ENCODE peak calls at places on chromosome 22, in seven cellular contexts. G is CD8-positive, alpha-beta T cell; Z is psoas muscle; R is sigmoid colon; U is small intestine; O is HCT116; S is tibial nerve. X is an unnamed sample.

GRCh38 chr22:38272373-38273134 is at the start of gene TMEM184B:
- DNase-seq in U (peak; percentile 82), Z (peak; percentile 86), R (peak; percentile 89), G (peak; percentile 76), S (peak; percentile 58), O (peak; percentile 18), X (peak; percentile 84)

GRCh38 chr22:26527574-26528465 is 15.5 kb upstream of the TFIP11 start:
- DNase-seq in U (no peak), O (no peak), Z (peak; percentile 23), R (no peak), G (no peak), S (no peak), X (no peak)

GRCh38 chr22:46149998-46150549 is at the start of gene PPARA:
- DNase-seq in G (peak; percentile 86), O (peak; percentile 22), U (peak; percentile 93), S (peak; percentile 82), Z (peak; percentile 93), R (peak; percentile 94), X (peak; percentile 89)

GRCh38 chr22:49370841-49371301 is 456.8 kb downstream of the BRD1 start:
- DNase-seq in G (no peak), Z (no peak), S (no peak), U (no peak), R (no peak), O (no peak), X (no peak)

GRCh38 chr22:32413715-32414114 is 1.7 kb upstream of the RTCB start:
- DNase-seq in G (no peak), R (no peak), O (peak; percentile 27), Z (no peak), S (no peak), U (no peak), X (no peak)

GRCh38 chr22:27370281-27370680 is 431.3 kb downstream of the MN1 start:
- DNase-seq in S (no peak), R (no peak), O (no peak), U (no peak), Z (no peak), G (no peak), X (no peak)

GRCh38 chr22:26860233-26860765 is 202.9 kb downstream of the MIAT start:
- DNase-seq in U (no peak), O (no peak), S (no peak), R (no peak), G (no peak), Z (no peak), X (no peak)

GRCh38 chr22:38788846-38789245 is 5.1 kb downstream of the DNAL4 start:
- DNase-seq in S (no peak), O (no peak), U (no peak), R (peak; percentile 36), G (no peak), Z (no peak), X (no peak)

GRCh38 chr22:49764151-49764581 is 63.5 kb downstream of the BRD1 start:
- DNase-seq in R (peak; percentile 57), S (no peak), U (no peak), G (no peak), Z (peak; percentile 7), O (no peak), X (no peak)

GRCh38 chr22:44312766-44313165 is at the start of gene SHISAL1:
- DNase-seq in Z (no peak), G (no peak), S (no peak), O (no peak), R (no peak), U (no peak), X (no peak)

GRCh38 chr22:32557424-32557823 is 82.8 kb downstream of the FBXO7 start:
- DNase-seq in Z (no peak), O (no peak), U (no peak), S (no peak), G (no peak), R (peak; percentile 50), X (no peak)

GRCh38 chr22:24827305-24827704 is 21.3 kb downstream of the SGSM1 start:
- DNase-seq in Z (no peak), U (peak; percentile 64), G (no peak), R (no peak), S (no peak), O (no peak), X (no peak)

GRCh38 chr22:45640941-45641621 is 30.6 kb upstream of the ATXN10 start:
- DNase-seq in Z (no peak), S (no peak), U (no peak), O (no peak), G (no peak), R (no peak), X (no peak)

GRCh38 chr22:29167032-29167911 is 38.4 kb upstream of the EMID1 start:
- DNase-seq in Z (no peak), O (no peak), R (peak; percentile 41), G (peak; percentile 23), U (no peak), S (no peak), X (peak; percentile 23)

GRCh38 chr22:39528080-39528661 is 4.4 kb downstream of the RPS19BP1 start:
- DNase-seq in U (no peak), G (no peak), Z (no peak), O (no peak), R (no peak), S (no peak), X (no peak)

GRCh38 chr22:30312053-30312452 is 14.7 kb downstream of the TBC1D10A start:
- DNase-seq in Z (no peak), O (peak; percentile 51), U (no peak), R (no peak), S (no peak), G (no peak), X (no peak)

GRCh38 chr22:38927033-38927789 is 30.2 kb upstream of the APOBEC3A start:
- DNase-seq in U (peak; percentile 69), O (peak; percentile 74), G (peak; percentile 45), R (peak; percentile 89), S (peak; percentile 40), Z (peak; percentile 77), X (no peak)

GRCh38 chr22:49331878-49332277 is 495.8 kb downstream of the BRD1 start:
- DNase-seq in Z (no peak), U (no peak), S (no peak), G (no peak), R (no peak), O (no peak), X (no peak)

GRCh38 chr22:38967451-38968450 is 10.3 kb downstream of the APOBEC3A start:
- DNase-seq in Z (peak; percentile 31), O (no peak), U (no peak), R (no peak), S (peak; percentile 27), G (no peak), X (peak; percentile 25)

GRCh38 chr22:37483594-37484114 is 2.5 kb downstream of the MFNG start:
- DNase-seq in G (no peak), U (no peak), S (no peak), Z (no peak), O (no peak), R (no peak), X (no peak)

GRCh38 chr22:38312261-38312800 is 4.9 kb downstream of the CSNK1E start:
- DNase-seq in S (no peak), G (no peak), R (no peak), U (no peak), Z (no peak), O (no peak), X (no peak)

GRCh38 chr22:40250608-40251007 is 72.9 kb downstream of the TNRC6B start:
- DNase-seq in G (no peak), U (no peak), Z (no peak), R (no peak), O (no peak), S (no peak), X (no peak)

GRCh38 chr22:35589071-35589735 is 27.9 kb downstream of the MB start:
- DNase-seq in O (peak; percentile 57), R (peak; percentile 80), U (no peak), Z (peak; percentile 84), G (no peak), S (peak; percentile 5), X (no peak)

GRCh38 chr22:41661088-41661487 is 27.6 kb downstream of the SNU13 start:
- DNase-seq in O (no peak), S (no peak), Z (no peak), R (no peak), G (no peak), U (no peak), X (no peak)

GRCh38 chr22:21661991-21662390 is 3.8 kb upstream of the PPIL2 start:
- DNase-seq in S (no peak), U (no peak), O (no peak), G (no peak), Z (no peak), R (no peak), X (no peak)
- H3K4me1 ChIP-seq in S (no peaks in the 10 kb centered on the region), U (no peaks in the 10 kb centered on the region), O (peaks cover 27% of the 10 kb centered on the region), G (peaks cover 18% of the 10 kb centered on the region), Z (peaks cover 4% of the 10 kb centered on the region), R (peaks cover 16% of the 10 kb centered on the region), X (peaks cover 18% of the 10 kb centered on the region)

GRCh38 chr22:20531404-20532181 is 24.2 kb downstream of the MED15 start:
- DNase-seq in O (peak; percentile 79), G (no peak), U (peak; percentile 85), Z (peak; percentile 66), R (peak; percentile 83), S (no peak), X (no peak)
- H3K27ac ChIP-seq in O (peak overlapping the region; percentile 90), G (no peak overlapping the region), U (peak overlapping the region; percentile 77), Z (peak overlapping the region; percentile 86), R (peak overlapping the region; percentile 85), S (peak overlapping the region; percentile 66), X (no peak overlapping the region)

DNA sequence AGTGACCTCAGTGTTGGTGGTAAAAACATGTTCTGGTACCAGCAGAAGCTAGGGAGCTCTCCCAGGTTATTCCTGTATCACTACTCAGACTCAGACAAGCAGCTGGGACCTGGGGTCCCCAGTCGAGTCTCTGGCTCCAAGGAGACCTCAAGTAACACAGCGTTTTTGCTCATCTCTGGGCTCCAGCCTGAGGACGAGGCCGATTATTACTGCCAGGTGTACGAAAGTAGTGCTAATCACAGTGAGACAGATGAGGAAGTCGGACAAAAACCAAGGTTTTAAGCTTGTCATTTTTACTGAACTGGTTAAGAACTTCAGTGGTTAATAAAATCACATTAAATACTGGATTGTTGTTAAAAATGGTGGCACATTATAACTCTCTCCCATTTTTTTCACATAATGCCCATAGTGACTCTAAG is 42.7 kb upstream of the VPREB1 start:
- DNase-seq in U (no peak), G (no peak), R (no peak), Z (no peak), O (no peak), S (no peak), X (no peak)
- H3K27me3 ChIP-seq in U (peaks cover 3% of the 10 kb centered on the region), G (no peaks in the 10 kb centered on the region), R (no peaks in the 10 kb centered on the region), Z (peaks cover 6% of the 10 kb centered on the region), O (peaks cover 5% of the 10 kb centered on the region), S (no peaks in the 10 kb centered on the region), X (no peaks in the 10 kb centered on the region)

GRCh38 chr22:47563406-47564157 is 801.1 kb downstream of the TBC1D22A start:
- DNase-seq in G (peak; percentile 2), Z (no peak), O (no peak), S (no peak), R (no peak), U (no peak), X (no peak)

GRCh38 chr22:47558828-47559700 is 796.6 kb downstream of the TBC1D22A start:
- DNase-seq in Z (no peak), U (no peak), S (no peak), O (no peak), G (no peak), R (no peak), X (no peak)

GRCh38 chr22:47564158-47564450 is 801.7 kb downstream of the TBC1D22A start:
- DNase-seq in S (no peak), Z (no peak), U (no peak), R (no peak), O (no peak), G (peak; percentile 3), X (no peak)

GRCh38 chr22:47561766-47562165 is 799.3 kb downstream of the TBC1D22A start:
- DNase-seq in Z (no peak), G (no peak), R (no peak), S (no peak), O (no peak), U (no peak), X (no peak)

GRCh38 chr22:47561115-47561675 is 798.7 kb downstream of the TBC1D22A start:
- DNase-seq in O (no peak), Z (no peak), R (no peak), S (no peak), U (no peak), G (no peak), X (no peak)
- H3K4me1 ChIP-seq in O (no peaks in the 10 kb centered on the region), Z (no peaks in the 10 kb centered on the region), R (peaks cover 20% of the 10 kb centered on the region), S (no peaks in the 10 kb centered on the region), U (no peaks in the 10 kb centered on the region), G (no peaks in the 10 kb centered on the region), X (no peaks in the 10 kb centered on the region)